ENCODE peak calls at places on chromosomes 6 and 20, in nine cellular contexts. F is GM06990, Q is GM13977, V is WERI-Rb-1, W is AG09319, B is AG04450, H is stomach, Z is heart left ventricle, G is brain microvascular endothelial cell. M is an unnamed sample.

GRCh38 chr6:3341467-3341866 is 82.7 kb downstream of the PSMG4 start:
- DNase-seq in B (no peak), Q (no peak), H (no peak), F (no peak), Z (no peak), V (peak; percentile 68), G (peak; percentile 74), W (no peak), M (no peak)

GRCh38 chr6:131029661-131030297 is 33.3 kb downstream of the EPB41L2 start:
- DNase-seq in H (no peak), Q (peak; percentile 32), W (no peak), V (no peak), B (no peak), F (peak; percentile 14), Z (no peak), G (peak; percentile 51), M (peak; percentile 16)

GRCh38 chr20:1509237-1509636 is 18.0 kb upstream of the SIRPB2 start:
- DNase-seq in Z (no peak), B (no peak), V (no peak), Q (peak; percentile 40), W (no peak), F (no peak), H (no peak), G (peak; percentile 47), M (peak; percentile 19)

GRCh38 chr6:22892452-22892851 is 323.1 kb downstream of the HDGFL1 start:
- DNase-seq in W (peak; percentile 86), Z (no peak), F (no peak), Q (no peak), H (no peak), B (peak; percentile 89), G (peak; percentile 91), V (no peak), M (peak; percentile 22)

GRCh38 chr6:52109073-52109635 is 21.7 kb upstream of the PKHD1 start:
- DNase-seq in W (no peak), F (no peak), Z (no peak), G (no peak), H (no peak), B (no peak), V (no peak), Q (no peak), M (no peak)

GRCh38 chr6:36673882-36674281 is 4.6 kb upstream of the CDKN1A start:
- DNase-seq in F (no peak), G (no peak), Q (no peak), V (no peak), W (no peak), H (no peak), Z (no peak), B (no peak), M (no peak)

GRCh38 chr6:143549630-143550268 is 38.2 kb upstream of the FUCA2 start:
- DNase-seq in Z (no peak), Q (peak; percentile 28), B (no peak), F (peak; percentile 52), V (no peak), W (no peak), G (no peak), H (no peak), M (no peak)

GRCh38 chr6:130434174-130434873 is 68.5 kb downstream of the TMEM200A start:
- DNase-seq in V (peak; percentile 18), H (no peak), F (no peak), W (no peak), B (no peak), Z (no peak), Q (no peak), G (peak; percentile 43), M (no peak)

GRCh38 chr20:4571759-4572531 is 149.8 kb upstream of the PRND start:
- DNase-seq in W (no peak), V (no peak), Q (no peak), F (no peak), H (no peak), B (no peak), G (no peak), Z (no peak), M (no peak)

GRCh38 chr6:15441215-15441868 is 195.5 kb downstream of the JARID2 start:
- DNase-seq in H (no peak), B (no peak), F (no peak), G (peak; percentile 70), W (peak; percentile 57), V (peak; percentile 67), Q (peak; percentile 48), Z (peak; percentile 37), M (peak; percentile 39)

GRCh38 chr20:24789877-24790276 is 159.2 kb upstream of the CST7 start:
- DNase-seq in G (no peak), W (no peak), V (no peak), Q (no peak), B (no peak), F (no peak), Z (no peak), H (no peak), M (no peak)

DNA sequence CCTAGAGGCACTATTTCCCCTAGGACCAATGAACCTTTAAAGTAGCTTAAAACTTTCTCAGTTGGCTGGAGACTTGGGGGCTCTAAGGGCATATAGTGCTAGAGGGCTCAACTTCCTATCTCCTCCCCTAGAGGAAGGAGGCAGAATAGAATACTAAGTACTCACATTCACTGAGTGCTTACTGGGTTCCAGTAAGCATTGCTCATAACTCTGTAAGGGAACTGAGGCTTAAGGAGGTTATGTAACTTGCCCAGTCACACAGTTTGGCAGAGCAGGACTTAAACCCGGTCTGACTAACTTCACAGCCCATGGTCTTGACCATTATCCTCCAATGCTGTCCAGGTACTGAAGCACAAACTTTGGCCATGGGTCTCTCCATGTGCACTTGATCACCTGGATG is 12.5 kb downstream of the SESN1 start:
- DNase-seq in V (no peak), W (no peak), H (no peak), Z (no peak), G (no peak), F (no peak), B (no peak), Q (no peak), M (no peak)
- TF ChIP-seq CTCF in V (no peak), W (no peak), H (no peak), Z (no peak), G (no peak), F (no peak), B (peak; percentile 10), Q (no peak), M (no peak)

DNA sequence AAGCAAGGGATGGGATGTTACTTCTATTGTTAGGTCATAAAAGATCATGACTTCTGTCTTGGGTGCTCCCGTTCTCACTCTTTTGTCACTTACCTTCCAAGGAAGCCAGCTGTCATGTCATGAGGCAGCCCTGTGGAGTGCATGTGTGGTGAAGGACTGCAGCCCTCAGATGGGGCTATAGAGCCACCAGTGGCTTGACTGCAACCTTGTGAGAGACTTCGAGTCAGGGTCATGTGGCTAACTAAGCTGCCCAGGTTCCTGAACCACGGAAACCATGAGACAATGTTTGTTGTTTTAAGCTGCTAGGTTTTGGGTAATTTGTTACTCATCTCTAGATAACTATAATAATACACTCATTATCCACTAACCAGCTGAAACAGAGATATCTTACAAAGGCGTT is 477.1 kb downstream of the BTBD3 start:
- DNase-seq in Q (no peak), Z (no peak), F (no peak), V (peak; percentile 67), B (no peak), G (no peak), H (no peak), W (no peak), M (peak; percentile 34)
- TF ChIP-seq CTCF in Q (no peak), Z (no peak), F (no peak), V (peak; percentile 77), B (no peak), G (no peak), H (no peak), W (no peak), M (no peak)

DNA sequence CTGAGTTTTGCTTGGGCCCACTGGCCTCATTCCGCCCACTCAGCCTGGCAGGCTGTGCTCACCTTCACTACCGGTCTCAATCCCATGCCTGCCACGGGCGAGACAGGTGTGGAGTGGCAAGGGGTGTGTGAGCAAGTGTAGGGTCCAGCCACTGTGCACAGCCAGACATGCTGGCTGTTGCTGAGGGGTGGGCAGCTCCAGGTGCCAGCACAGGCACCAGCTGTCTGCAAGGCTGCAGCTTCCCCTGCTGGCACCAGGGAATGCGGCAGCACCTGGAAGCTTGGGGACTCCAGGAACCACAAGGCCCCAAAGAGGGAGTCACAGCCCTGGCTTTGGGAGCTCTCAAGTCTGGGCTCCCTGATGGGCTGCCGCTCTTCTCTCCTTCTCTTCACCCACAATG is 372.7 kb downstream of the CBLN4 start:
- DNase-seq in Z (no peak), V (no peak), H (no peak), F (no peak), Q (no peak), W (no peak), G (no peak), B (no peak), M (no peak)
- TF ChIP-seq CTCF in Z (no peak), V (no peak), H (no peak), F (no peak), Q (no peak), W (no peak), G (no peak), B (no peak), M (no peak)

DNA sequence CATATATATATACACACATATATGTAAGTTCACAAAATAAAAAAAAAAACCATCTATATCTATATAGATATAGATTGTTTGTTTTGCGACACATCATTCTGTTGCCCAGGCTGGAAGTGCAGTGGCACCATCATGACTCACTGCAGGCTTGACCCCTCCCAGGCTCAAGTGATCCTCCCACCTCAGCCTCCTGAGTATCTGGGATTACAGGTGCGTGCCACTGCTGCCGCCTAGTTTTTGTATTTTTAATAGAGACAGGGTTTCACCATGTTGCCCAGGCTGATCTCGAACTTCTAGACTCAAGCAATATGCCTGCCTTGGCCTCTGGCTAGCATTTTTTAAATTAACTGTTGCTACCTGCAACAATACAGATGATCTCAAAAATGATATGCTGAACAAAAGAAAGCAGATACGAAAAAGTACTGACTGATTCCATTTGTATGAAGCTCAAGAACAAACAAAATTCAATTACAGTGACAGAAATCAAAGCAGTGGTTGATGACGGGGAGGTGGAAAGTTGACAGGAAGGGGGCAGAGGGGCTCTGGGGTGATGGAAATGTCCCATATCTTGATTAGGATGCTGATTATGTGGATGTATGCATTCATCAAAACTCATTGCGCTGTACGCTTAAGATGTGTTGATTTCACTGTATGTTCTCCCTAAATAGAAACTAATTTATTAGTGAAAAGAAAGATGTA is 49.6 kb downstream of the ATXN1 start:
- DNase-seq in Q (no peak), G (no peak), W (no peak), Z (no peak), B (no peak), H (no peak), V (no peak), F (peak; percentile 24), M (peak; percentile 69)
- TF ChIP-seq CTCF in Q (peak; percentile 32), G (no peak), W (no peak), Z (no peak), B (no peak), H (no peak), V (no peak), F (peak; percentile 12), M (peak; percentile 10)